ENCODE peak calls at places on chromosomes 6 and 20, in eight cellular contexts. Y, Z, A, N, M, I, R and H are unnamed samples.

GRCh38 chr6:159038914-159039884 is 5.6 kb downstream of the TAGAP start:
- DNase-seq in Y (no peak), R (no peak), Z (no peak), A (peak; percentile 45), M (no peak), N (no peak), I (no peak), H (no peak)

GRCh38 chr6:169186496-169187169 is 67.0 kb downstream of the THBS2 start:
- DNase-seq in A (no peak), I (no peak), Z (no peak), M (no peak), R (no peak), Y (no peak), N (no peak), H (no peak)

GRCh38 chr6:112691289-112691688 is 344.2 kb downstream of the RFPL4B start:
- DNase-seq in R (no peak), I (no peak), A (no peak), Z (no peak), N (peak; percentile 13), M (no peak), Y (no peak), H (no peak)

GRCh38 chr6:16572317-16572716 is 188.9 kb downstream of the ATXN1 start:
- DNase-seq in I (no peak), Y (no peak), N (no peak), A (no peak), R (no peak), M (no peak), Z (no peak), H (no peak)

GRCh38 chr6:95802978-95803377 is 212.8 kb upstream of the FUT9 start:
- DNase-seq in M (no peak), R (peak; percentile 31), A (no peak), N (no peak), I (no peak), Y (no peak), Z (no peak), H (no peak)

GRCh38 chr6:25223421-25224052 is 55.6 kb upstream of the CARMIL1 start:
- DNase-seq in I (peak; percentile 51), M (no peak), N (peak; percentile 30), Z (peak; percentile 64), A (peak; percentile 34), R (no peak), Y (peak; percentile 78), H (peak; percentile 70)

GRCh38 chr6:43851204-43851855 is 81.3 kb downstream of the VEGFA start:
- DNase-seq in Z (no peak), I (no peak), A (no peak), N (no peak), M (no peak), Y (no peak), R (no peak), H (no peak)

GRCh38 chr6:108676555-108676954 is 115.8 kb downstream of the FOXO3 start:
- DNase-seq in Y (no peak), Z (no peak), R (no peak), A (no peak), M (no peak), I (no peak), N (no peak), H (no peak)

GRCh38 chr6:11008821-11009220 is 35.3 kb downstream of the ELOVL2 start:
- DNase-seq in R (no peak), Y (no peak), M (no peak), A (no peak), I (no peak), N (no peak), Z (no peak), H (no peak)

GRCh38 chr6:38346291-38347079 is 293.2 kb downstream of the BTBD9 start:
- DNase-seq in Y (no peak), I (no peak), M (no peak), Z (no peak), N (no peak), A (no peak), R (no peak), H (no peak)

DNA sequence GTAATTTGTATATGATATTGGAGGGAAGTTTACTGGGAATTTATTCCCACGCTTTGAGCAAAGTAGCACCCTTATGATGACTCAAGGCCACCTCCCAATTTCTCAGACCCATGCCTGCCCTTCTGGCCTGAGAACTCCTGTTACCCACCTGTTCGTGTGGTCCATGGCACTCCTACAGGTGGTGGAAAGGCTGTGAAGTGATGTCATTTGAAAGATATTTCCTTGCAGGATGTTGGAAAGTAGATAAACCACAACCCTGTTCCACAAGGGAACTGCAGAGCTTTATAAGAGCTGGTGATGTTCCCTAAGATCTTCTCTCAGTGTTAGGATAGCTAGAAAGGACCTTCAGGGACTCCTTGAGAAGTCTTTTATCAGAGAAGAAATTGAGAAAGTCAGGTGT is 70.5 kb downstream of the ADGRG6 start:
- DNase-seq in I (no peak), N (no peak), Z (no peak), A (no peak), R (no peak), Y (no peak), M (no peak), H (no peak)
- H3K27ac ChIP-seq in I (no peak overlapping the region), N (peak overlapping the region; percentile 94), Z (no peak overlapping the region), A (no peak overlapping the region), R (no peak overlapping the region), Y (no peak overlapping the region), M (no peak overlapping the region), H (no peak overlapping the region)

GRCh38 chr20:12019677-12020076 is 102.0 kb downstream of the BTBD3 start:
- DNase-seq in I (no peak), Y (no peak), R (no peak), N (no peak), Z (no peak), A (no peak), M (no peak), H (no peak)

GRCh38 chr20:12023169-12023795 is 105.6 kb downstream of the BTBD3 start:
- DNase-seq in M (no peak), R (no peak), I (no peak), N (no peak), Y (no peak), Z (no peak), A (no peak), H (no peak)

DNA sequence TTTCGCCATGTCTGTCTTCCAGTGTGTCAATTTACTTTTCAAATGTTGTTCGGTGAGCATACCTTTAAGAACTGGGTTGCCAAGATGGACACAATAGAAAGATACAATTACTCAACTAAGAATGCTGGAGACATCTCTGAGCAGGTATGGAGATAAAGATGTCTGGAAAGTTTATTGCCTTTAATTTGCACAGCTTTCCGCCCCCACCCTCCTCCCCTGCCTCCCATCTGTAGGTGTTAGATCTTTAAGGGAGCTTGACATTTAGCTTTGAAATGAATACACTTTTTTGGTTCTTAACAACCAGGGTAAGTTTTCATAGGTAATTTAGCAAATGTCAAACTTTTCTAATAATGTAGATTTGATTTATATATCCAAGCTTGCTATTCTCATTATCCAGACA is 104.4 kb downstream of the BTBD3 start:
- DNase-seq in R (no peak), Y (no peak), N (no peak), Z (no peak), A (no peak), I (no peak), M (no peak), H (no peak)
- TF ChIP-seq EP300 in R (no peak), Y (no peak), N (no peak), Z (no peak), A (no peak), I (no peak), M (no peak), H (no peak)

GRCh38 chr6:36116066-36116465 is 14.2 kb upstream of the MAPK13 start:
- DNase-seq in N (no peak), A (no peak), M (no peak), Y (no peak), I (no peak), R (no peak), Z (no peak), H (no peak)

GRCh38 chr6:36116480-36116879 is 13.8 kb upstream of the MAPK13 start:
- DNase-seq in Y (no peak), Z (no peak), I (no peak), A (no peak), R (no peak), N (no peak), M (peak; percentile 37), H (no peak)

GRCh38 chr6:36113701-36114100 is 16.6 kb upstream of the MAPK13 start:
- DNase-seq in I (no peak), A (no peak), N (no peak), M (no peak), Y (no peak), R (no peak), Z (no peak), H (no peak)

GRCh38 chr6:36115412-36115811 is 14.9 kb upstream of the MAPK13 start:
- DNase-seq in R (no peak), Y (no peak), I (no peak), A (no peak), Z (no peak), N (no peak), M (peak; percentile 37), H (no peak)

GRCh38 chr6:36114798-36115408 is 15.4 kb upstream of the MAPK13 start:
- DNase-seq in R (no peak), N (no peak), A (no peak), Z (no peak), Y (no peak), M (no peak), I (no peak), H (no peak)
- H3K4me3 ChIP-seq in R (no peak overlapping the region), N (no peak overlapping the region), A (no peak overlapping the region), Z (no peak overlapping the region), Y (no peak overlapping the region), M (no peak overlapping the region), I (no peak overlapping the region), H (no peak overlapping the region)

GRCh38 chr20:50403565-50404418 is 106.4 kb upstream of the PTPN1 start:
- DNase-seq in A (no peak), N (no peak), I (no peak), Y (no peak), M (no peak), R (no peak), Z (no peak), H (peak; percentile 63)

GRCh38 chr20:50405915-50406609 is 104.1 kb upstream of the PTPN1 start:
- DNase-seq in Z (no peak), M (no peak), A (no peak), I (no peak), Y (no peak), R (no peak), N (no peak), H (no peak)

GRCh38 chr20:50405235-50405914 is 104.8 kb upstream of the PTPN1 start:
- DNase-seq in N (no peak), M (no peak), Z (no peak), A (no peak), R (no peak), Y (no peak), I (no peak), H (no peak)

GRCh38 chr20:50406610-50407136 is 103.5 kb upstream of the PTPN1 start:
- DNase-seq in R (no peak), M (no peak), N (no peak), Z (no peak), Y (no peak), I (no peak), A (no peak), H (no peak)

DNA sequence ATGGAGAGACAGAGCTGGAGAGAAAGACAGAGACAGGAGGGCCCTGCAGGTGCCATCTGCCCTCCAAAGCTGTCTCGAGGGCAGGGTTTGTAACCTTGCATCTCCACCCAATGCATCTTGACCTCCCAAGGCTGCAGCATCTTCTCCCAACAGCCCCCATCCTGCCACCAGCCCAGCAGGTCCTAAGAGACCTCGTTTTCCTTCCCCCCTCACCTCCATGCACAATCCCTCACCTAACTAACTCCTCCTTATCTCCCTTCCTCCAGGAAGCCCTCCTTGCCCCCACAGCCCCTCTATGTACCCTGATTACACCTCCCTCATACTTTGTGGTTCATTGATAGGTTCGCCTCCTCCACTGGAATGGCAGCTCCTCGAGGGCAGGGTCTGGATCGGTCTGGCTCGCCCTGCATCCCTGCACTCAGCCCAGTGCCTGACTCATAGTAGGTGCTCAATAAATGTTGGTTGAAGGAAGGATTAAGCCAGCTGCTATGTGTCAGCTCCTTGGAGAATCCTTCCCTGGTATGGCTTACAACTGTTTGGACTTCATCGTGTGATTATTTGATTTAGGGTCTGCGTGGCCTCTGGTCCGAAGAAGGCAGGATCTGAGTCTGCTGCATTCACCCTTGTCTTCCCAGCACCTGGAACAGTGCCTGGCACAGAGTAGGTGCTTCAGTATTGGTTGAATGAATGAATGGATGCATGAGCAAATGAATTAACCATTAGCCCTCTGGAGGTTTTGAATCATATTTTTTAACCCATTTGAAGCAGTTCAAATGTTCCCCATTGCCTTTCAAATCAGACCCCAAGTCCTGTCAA is 105.6 kb upstream of the PTPN1 start:
- DNase-seq in Z (no peak), M (no peak), I (no peak), Y (no peak), R (no peak), N (no peak), A (no peak), H (no peak)
- H3K27ac ChIP-seq in Z (no peak overlapping the region), M (peak overlapping the region; percentile 80), I (no peak overlapping the region), Y (no peak overlapping the region), R (no peak overlapping the region), N (peak overlapping the region; percentile 67), A (no peak overlapping the region), H (no peak overlapping the region)